ENCODE peak calls at places on chromosomes 4 and X, in nine cellular contexts. W, T, I, B, J, C, O, G and V are unnamed samples.
A peak's percentile ranks its signal among the peaks of the same experiment; 100 is the strongest.

GRCh38 chr4:105662935-105663675 is 45.4 kb downstream of the INTS12 start:
- DNase-seq in W (no peak), C (no peak), J (no peak), G (no peak), T (no peak), B (no peak), I (no peak), O (no peak), V (no peak)

GRCh38 chr4:27702710-27703431 is 842.2 kb downstream of the STIM2 start:
- DNase-seq in J (peak; percentile 41), C (no peak), I (no peak), T (no peak), G (no peak), W (no peak), B (peak; percentile 15), O (no peak), V (peak; percentile 3)

GRCh38 chr4:153154010-153154975 is 50.0 kb upstream of the TRIM2 start:
- DNase-seq in B (no peak), G (no peak), J (peak; percentile 42), T (peak; percentile 69), I (no peak), W (peak; percentile 52), O (no peak), C (no peak), V (peak; percentile 60)

GRCh38 chr4:177508662-177509061 is 66.4 kb upstream of the AGA start:
- DNase-seq in B (no peak), T (no peak), O (no peak), C (no peak), W (no peak), G (no peak), I (no peak), J (no peak), V (no peak)

GRCh38 chr4:111209706-111210105 is 586.8 kb upstream of the PITX2 start:
- DNase-seq in J (no peak), I (no peak), W (no peak), G (no peak), B (no peak), C (no peak), O (no peak), T (no peak), V (no peak)

GRCh38 chrX:107480272-107480671 is 30.8 kb downstream of the FRMPD3 start:
- DNase-seq in J (no peak), B (no peak), W (no peak), O (no peak), I (no peak), T (no peak), G (no peak), C (no peak), V (no peak)

GRCh38 chr4:58247792-58248191 is 1137.6 kb upstream of the IGFBP7 start:
- DNase-seq in I (no peak), C (no peak), T (no peak), W (no peak), G (no peak), B (peak; percentile 4), J (peak; percentile 6), O (no peak), V (no peak)

GRCh38 chrX:10171291-10171690 is 14.5 kb downstream of the CLCN4 start:
- DNase-seq in G (no peak), I (no peak), O (no peak), W (no peak), B (no peak), T (no peak), J (no peak), C (no peak), V (no peak)

GRCh38 chr4:151727365-151727764 is 33.4 kb downstream of the GATB start:
- DNase-seq in W (no peak), C (no peak), B (no peak), I (no peak), O (no peak), J (no peak), G (no peak), T (no peak), V (peak; percentile 66)

GRCh38 chr4:188551156-188551555 is 411.9 kb downstream of the TRIML1 start:
- DNase-seq in W (no peak), G (no peak), J (no peak), C (no peak), T (no peak), O (no peak), I (no peak), B (no peak), V (no peak)

GRCh38 chr4:128483816-128484215 is 196.2 kb upstream of the PGRMC2 start:
- DNase-seq in W (no peak), G (no peak), I (no peak), J (no peak), B (no peak), C (no peak), T (no peak), O (no peak), V (peak; percentile 74)

GRCh38 chr4:187309456-187309855 is 585.8 kb upstream of the FAT1 start:
- DNase-seq in B (no peak), G (no peak), W (no peak), T (no peak), J (no peak), O (no peak), I (no peak), C (no peak), V (peak; percentile 19)

GRCh38 chr4:158588777-158589176 is 67.1 kb downstream of the RXFP1 start:
- DNase-seq in W (no peak), G (no peak), B (no peak), T (no peak), C (no peak), O (no peak), J (no peak), I (no peak), V (no peak)

GRCh38 chrX:54048413-54048812 is 4.1 kb upstream of the PHF8 start:
- DNase-seq in I (no peak), J (no peak), G (no peak), W (no peak), T (no peak), C (no peak), B (no peak), O (no peak), V (no peak)

GRCh38 chrX:155535866-155536265 is 76.9 kb downstream of the TMLHE start:
- DNase-seq in W (no peak), O (no peak), G (no peak), C (no peak), B (no peak), T (no peak), J (no peak), I (no peak), V (peak; percentile 0)

GRCh38 chr4:54423066-54423465 is 194.0 kb downstream of the PDGFRA start:
- DNase-seq in O (no peak), T (no peak), I (no peak), B (no peak), C (no peak), G (no peak), W (no peak), J (no peak), V (peak; percentile 90)

GRCh38 chrX:56726609-56727008 is 2.4 kb upstream of the NBDY start:
- DNase-seq in W (peak; percentile 40), G (no peak), I (peak; percentile 9), C (no peak), J (peak; percentile 46), O (no peak), T (no peak), B (no peak), V (peak; percentile 67)

GRCh38 chr4:154041595-154042086 is 252.8 kb upstream of the SFRP2 start:
- DNase-seq in J (no peak), G (no peak), I (no peak), B (no peak), T (no peak), O (no peak), C (no peak), W (no peak), V (no peak)

GRCh38 chrX:17448188-17448587 is 73.2 kb downstream of the NHS start:
- DNase-seq in C (no peak), O (no peak), B (no peak), W (no peak), T (no peak), I (no peak), G (no peak), J (no peak), V (no peak)

GRCh38 chrX:40326186-40326965 is 228.6 kb upstream of the BCOR start:
- DNase-seq in O (no peak), J (no peak), B (no peak), I (no peak), W (no peak), T (no peak), G (no peak), C (no peak), V (peak; percentile 14)

GRCh38 chr4:151940926-151941617 is 180.3 kb upstream of the GATB start:
- DNase-seq in O (no peak), I (no peak), B (no peak), G (no peak), W (no peak), J (no peak), C (no peak), T (no peak), V (no peak)

GRCh38 chrX:38717871-38718270 is 83.4 kb upstream of the MID1IP1 start:
- DNase-seq in B (peak; percentile 3), O (no peak), G (no peak), I (no peak), W (no peak), J (peak; percentile 29), T (no peak), C (no peak), V (peak; percentile 37)

GRCh38 chr4:185429660-185430059 is 3.9 kb upstream of the UFSP2 start:
- DNase-seq in J (no peak), C (no peak), I (no peak), B (no peak), T (no peak), O (no peak), G (no peak), W (no peak), V (no peak)

GRCh38 chrX:73262991-73263390 is 48.3 kb upstream of the NAP1L2 start:
- DNase-seq in J (no peak), B (no peak), G (no peak), W (no peak), T (no peak), O (no peak), C (no peak), I (no peak), V (peak; percentile 20)

GRCh38 chr4:39044947-39045734 is 12.9 kb upstream of the TMEM156 start:
- DNase-seq in J (peak; percentile 67), T (no peak), I (peak; percentile 16), O (peak; percentile 84), W (no peak), C (no peak), B (peak; percentile 55), G (peak; percentile 85), V (peak; percentile 70)

GRCh38 chrX:44036336-44036735 is 63.1 kb upstream of the NDP start:
- DNase-seq in T (no peak), J (no peak), B (no peak), G (no peak), I (no peak), O (no peak), W (no peak), C (no peak), V (peak; percentile 69)

GRCh38 chrX:20594985-20595384 is 328.3 kb upstream of the RPS6KA3 start:
- DNase-seq in C (no peak), O (no peak), J (peak; percentile 4), B (no peak), G (no peak), T (no peak), I (no peak), W (no peak), V (peak; percentile 35)